ENCODE peak calls at places on chromosome 4, in seven cellular contexts. C is ureter, P is left ventricle myocardium inferior, B is EL, W is hippocampal formation, J is T follicular helper cell, O is KBM-7. K is an unnamed sample.

GRCh38 chr4:74635490-74636123 is 158.7 kb downstream of the BTC start:
- DNase-seq in J (no peak), C (no peak), W (no peak), P (no peak), O (no peak), B (no peak), K (no peak)

GRCh38 chr4:91454111-91454510 is 849.7 kb upstream of the GRID2 start:
- DNase-seq in O (no peak), P (no peak), W (no peak), C (no peak), B (no peak), J (no peak), K (no peak)

GRCh38 chr4:31585503-31585902 is 865.3 kb downstream of the PCDH7 start:
- DNase-seq in W (no peak), J (no peak), B (no peak), P (no peak), O (no peak), C (no peak), K (no peak)

GRCh38 chr4:3364634-3365314 is 72.0 kb downstream of the RGS12 start:
- DNase-seq in J (no peak), P (no peak), O (no peak), C (peak; percentile 25), B (no peak), W (no peak), K (no peak)

GRCh38 chr4:147924604-147925412 is 192.9 kb downstream of the ARHGAP10 start:
- DNase-seq in C (no peak), P (no peak), J (no peak), W (peak; percentile 43), O (peak; percentile 30), B (peak; percentile 13), K (no peak)

GRCh38 chr4:75107703-75108612 is 175.0 kb downstream of the PARM1 start:
- DNase-seq in J (no peak), W (peak; percentile 43), C (no peak), P (no peak), B (no peak), O (no peak), K (no peak)

GRCh38 chr4:5378002-5378401 is 326.7 kb downstream of the STK32B start:
- DNase-seq in C (no peak), P (no peak), W (no peak), J (no peak), O (peak; percentile 75), B (no peak), K (no peak)

GRCh38 chr4:82561745-82562552 is at the start of gene TMEM150C:
- DNase-seq in C (no peak), O (peak; percentile 51), P (peak; percentile 43), B (peak; percentile 42), W (no peak), J (no peak), K (no peak)

GRCh38 chr4:152281211-152281610 is 254.7 kb downstream of the FBXW7 start:
- DNase-seq in O (no peak), J (no peak), P (no peak), B (no peak), C (no peak), W (no peak), K (no peak)

GRCh38 chr4:177070533-177070932 is 239.1 kb upstream of the NEIL3 start:
- DNase-seq in B (no peak), C (no peak), W (no peak), J (no peak), P (no peak), O (no peak), K (no peak)